ENCODE peak calls at places on chromosomes 4 and X, in six cellular contexts. One of them, this sample, is unnamed.

GRCh38 chrX:86002076-86002896 is 45.1 kb downstream of the CHM start:
- DNase-seq in COR-L47: peak; percentile 3
- DNase-seq in lower lobe of right lung: peak; percentile 54
- DNase-seq in NCI-H2081: no peak
- DNase-seq in fibroblast of the aortic adventitia: peak; percentile 8
- DNase-seq in heart left ventricle: no peak
- DNase-seq in this sample: no peak

GRCh38 chr4:126592088-126592487 is 1040.7 kb upstream of the INTU start:
- DNase-seq in COR-L47: no peak
- DNase-seq in lower lobe of right lung: no peak
- DNase-seq in NCI-H2081: no peak
- DNase-seq in fibroblast of the aortic adventitia: peak; percentile 26
- DNase-seq in heart left ventricle: no peak
- DNase-seq in this sample: no peak

GRCh38 chr4:25343671-25344070 is 31.1 kb downstream of the ZCCHC4 start:
- DNase-seq in COR-L47: no peak
- DNase-seq in lower lobe of right lung: no peak
- DNase-seq in NCI-H2081: no peak
- DNase-seq in fibroblast of the aortic adventitia: no peak
- DNase-seq in heart left ventricle: no peak
- DNase-seq in this sample: no peak

GRCh38 chr4:182582245-182582644 is 334.9 kb downstream of the DCTD start:
- DNase-seq in COR-L47: no peak
- DNase-seq in lower lobe of right lung: no peak
- DNase-seq in NCI-H2081: no peak
- DNase-seq in fibroblast of the aortic adventitia: no peak
- DNase-seq in heart left ventricle: no peak
- DNase-seq in this sample: no peak

GRCh38 chrX:154378059-154378798 is 866 bp upstream of the EMD start:
- DNase-seq in COR-L47: peak; percentile 29
- DNase-seq in lower lobe of right lung: peak; percentile 75
- DNase-seq in NCI-H2081: no peak
- DNase-seq in fibroblast of the aortic adventitia: no peak
- DNase-seq in heart left ventricle: peak; percentile 68
- DNase-seq in this sample: no peak

GRCh38 chr4:11488657-11489448 is 60.2 kb upstream of the HS3ST1 start:
- DNase-seq in COR-L47: no peak
- DNase-seq in lower lobe of right lung: no peak
- DNase-seq in NCI-H2081: no peak
- DNase-seq in fibroblast of the aortic adventitia: peak; percentile 56
- DNase-seq in heart left ventricle: no peak
- DNase-seq in this sample: no peak

GRCh38 chrX:1325515-1326116 is 11.0 kb upstream of the IL3RA start:
- DNase-seq in COR-L47: no peak
- DNase-seq in lower lobe of right lung: no peak
- DNase-seq in NCI-H2081: no peak
- DNase-seq in fibroblast of the aortic adventitia: no peak
- DNase-seq in heart left ventricle: no peak
- DNase-seq in this sample: no peak

GRCh38 chr4:68180858-68181531 is 51.3 kb upstream of the TMPRSS11F start:
- DNase-seq in COR-L47: no peak
- DNase-seq in lower lobe of right lung: no peak
- DNase-seq in NCI-H2081: no peak
- DNase-seq in fibroblast of the aortic adventitia: peak; percentile 28
- DNase-seq in heart left ventricle: no peak
- DNase-seq in this sample: no peak

GRCh38 chr4:119233750-119234149 is 21.2 kb downstream of the USP53 start:
- DNase-seq in COR-L47: no peak
- DNase-seq in lower lobe of right lung: no peak
- DNase-seq in NCI-H2081: no peak
- DNase-seq in fibroblast of the aortic adventitia: no peak
- DNase-seq in heart left ventricle: no peak
- DNase-seq in this sample: no peak

GRCh38 chr4:15145709-15146108 is 143.4 kb downstream of the CPEB2 start:
- DNase-seq in COR-L47: no peak
- DNase-seq in lower lobe of right lung: no peak
- DNase-seq in NCI-H2081: no peak
- DNase-seq in fibroblast of the aortic adventitia: no peak
- DNase-seq in heart left ventricle: peak; percentile 34
- DNase-seq in this sample: no peak

GRCh38 chrX:24371391-24371972 is 11.0 kb downstream of the SUPT20HL1 start:
- DNase-seq in COR-L47: peak; percentile 29
- DNase-seq in lower lobe of right lung: no peak
- DNase-seq in NCI-H2081: peak; percentile 73
- DNase-seq in fibroblast of the aortic adventitia: peak; percentile 68
- DNase-seq in heart left ventricle: peak; percentile 61
- DNase-seq in this sample: peak; percentile 38

GRCh38 chr4:76958891-76959290 is 9.3 kb downstream of the SEPTIN11 start:
- DNase-seq in COR-L47: no peak
- DNase-seq in lower lobe of right lung: no peak
- DNase-seq in NCI-H2081: no peak
- DNase-seq in fibroblast of the aortic adventitia: no peak
- DNase-seq in heart left ventricle: no peak
- DNase-seq in this sample: no peak